ENCODE peak calls at places on chromosomes 3 and 15, in four cellular contexts. R is mammary epithelial cell, B is colonic mucosa, W is RWPE2. Q is an unnamed sample.

GRCh38 chr15:40338041-40338657 is 2.6 kb downstream of the CCDC9B start:
- DNase-seq in R (peak; percentile 66), B (peak; percentile 72), W (no peak), Q (peak; percentile 74)

GRCh38 chr3:52670621-52671521 is 14.8 kb downstream of the PBRM1 start:
- DNase-seq in R (peak; percentile 100), B (no peak), W (peak; percentile 75), Q (peak; percentile 33)

GRCh38 chr15:98375513-98376360 is 272.6 kb upstream of the IGF1R start:
- DNase-seq in R (no peak), B (no peak), W (no peak), Q (no peak)

GRCh38 chr3:197926418-197926817 is 23.6 kb upstream of the RPL35A start:
- DNase-seq in R (no peak), B (no peak), W (no peak), Q (no peak)

GRCh38 chr3:74067296-74067695 is 442.6 kb upstream of the PDZRN3 start:
- DNase-seq in R (peak; percentile 29), B (no peak), W (no peak), Q (no peak)

GRCh38 chr3:187567741-187568140 is 102.5 kb downstream of the SST start:
- DNase-seq in R (peak; percentile 5), B (no peak), W (no peak), Q (no peak)

GRCh38 chr3:31772155-31772761 is 208.8 kb downstream of the OSBPL10 start:
- DNase-seq in R (no peak), B (no peak), W (no peak), Q (no peak)

GRCh38 chr3:49745986-49746385 is 22.2 kb upstream of the GMPPB start:
- DNase-seq in R (peak; percentile 77), B (no peak), W (no peak), Q (no peak)

GRCh38 chr15:36622247-36622795 is 42.9 kb downstream of the CDIN1 start:
- DNase-seq in R (no peak), B (no peak), W (no peak), Q (no peak)

GRCh38 chr3:105152987-105153386 is 213.7 kb upstream of the ALCAM start:
- DNase-seq in R (no peak), B (no peak), W (no peak), Q (no peak)

GRCh38 chr15:60528530-60528929 is 49.6 kb upstream of the ICE2 start:
- DNase-seq in R (peak; percentile 42), B (no peak), W (no peak), Q (no peak)

GRCh38 chr3:133956982-133957381 is 61.3 kb upstream of the RAB6B start:
- DNase-seq in R (no peak), B (no peak), W (no peak), Q (no peak)
- H3K27ac ChIP-seq in R (no peak overlapping the region), B (no peak overlapping the region), W (no peak overlapping the region), Q (no peak overlapping the region)

DNA sequence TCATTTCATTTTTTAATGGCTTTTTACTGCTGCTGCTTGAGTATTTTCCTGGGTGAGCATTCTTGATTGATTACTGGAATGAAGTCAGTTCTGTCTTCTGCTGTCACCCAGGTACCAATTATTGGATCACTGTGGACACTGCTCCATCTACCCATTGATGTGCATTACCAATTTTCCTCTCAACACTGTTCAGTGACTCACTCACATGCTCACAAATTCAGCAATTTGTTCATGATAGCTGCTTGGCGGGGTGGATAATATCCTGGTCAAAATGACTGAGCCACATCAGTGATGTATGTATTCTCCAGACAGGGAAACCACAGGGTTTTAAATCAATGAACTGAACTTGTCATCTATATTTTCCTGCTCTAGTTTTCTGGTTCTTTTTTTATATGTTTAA is 587.6 kb downstream of the RSL24D1 start:
- DNase-seq in R (no peak), B (no peak), W (no peak), Q (no peak)
- H3K4me3 ChIP-seq in R (no peak overlapping the region), B (no peak overlapping the region), W (no peak overlapping the region), Q (no peak overlapping the region)

GRCh38 chr3:10852031-10852795 is 36.2 kb downstream of the SLC6A11 start:
- DNase-seq in R (no peak), B (no peak), W (no peak), Q (no peak)

GRCh38 chr3:10855083-10855870 is 39.2 kb downstream of the SLC6A11 start:
- DNase-seq in R (no peak), B (no peak), W (no peak), Q (no peak)

GRCh38 chr3:10855871-10856662 is 40.0 kb downstream of the SLC6A11 start:
- DNase-seq in R (no peak), B (no peak), W (no peak), Q (no peak)
- TF ChIP-seq CTCF in R (peak; percentile 34), B (no peak), W (peak; percentile 21), Q (no peak)

DNA sequence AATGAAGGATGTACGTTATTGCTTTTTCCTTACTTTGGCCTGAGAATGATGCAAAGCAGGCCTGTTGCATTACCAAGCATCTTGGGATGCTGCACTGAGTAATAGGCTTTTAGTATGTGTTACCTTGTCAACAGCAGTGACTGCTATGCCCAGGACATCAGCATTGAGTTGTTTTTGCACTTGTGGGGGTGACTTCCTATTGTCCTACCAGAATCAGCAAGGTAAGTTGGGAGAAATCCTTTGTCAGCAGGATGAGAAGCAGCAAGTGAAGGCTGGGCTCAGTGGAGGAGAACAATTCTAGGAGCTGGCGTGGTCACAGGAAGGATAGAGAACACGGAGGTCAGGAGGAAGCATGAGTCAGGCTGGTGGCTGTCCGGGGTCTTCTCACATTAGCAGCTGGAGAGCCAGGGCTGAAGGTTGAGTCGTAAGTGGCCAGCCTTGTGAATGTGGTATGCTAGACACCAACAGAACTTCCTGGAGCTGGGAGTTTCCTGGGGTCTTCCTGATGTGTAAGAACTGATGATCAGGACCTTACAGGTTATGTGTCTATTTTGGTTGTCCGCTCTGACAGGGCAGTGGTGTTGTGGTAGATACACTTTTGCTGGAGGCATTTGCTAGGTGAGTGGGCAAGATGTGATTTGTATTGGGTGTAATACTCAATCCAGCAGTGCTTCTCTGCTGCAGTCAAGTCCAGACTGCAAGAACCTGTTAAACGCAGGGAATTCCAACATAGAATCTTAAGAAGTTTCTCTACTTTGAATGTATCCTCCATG is 142.7 kb downstream of the FNDC3B start:
- DNase-seq in R (peak; percentile 67), B (no peak), W (no peak), Q (no peak)
- H3K27ac ChIP-seq in R (peak overlapping the region; percentile 39), B (no peak overlapping the region), W (peak overlapping the region; percentile 35), Q (peak overlapping the region; percentile 56)

DNA sequence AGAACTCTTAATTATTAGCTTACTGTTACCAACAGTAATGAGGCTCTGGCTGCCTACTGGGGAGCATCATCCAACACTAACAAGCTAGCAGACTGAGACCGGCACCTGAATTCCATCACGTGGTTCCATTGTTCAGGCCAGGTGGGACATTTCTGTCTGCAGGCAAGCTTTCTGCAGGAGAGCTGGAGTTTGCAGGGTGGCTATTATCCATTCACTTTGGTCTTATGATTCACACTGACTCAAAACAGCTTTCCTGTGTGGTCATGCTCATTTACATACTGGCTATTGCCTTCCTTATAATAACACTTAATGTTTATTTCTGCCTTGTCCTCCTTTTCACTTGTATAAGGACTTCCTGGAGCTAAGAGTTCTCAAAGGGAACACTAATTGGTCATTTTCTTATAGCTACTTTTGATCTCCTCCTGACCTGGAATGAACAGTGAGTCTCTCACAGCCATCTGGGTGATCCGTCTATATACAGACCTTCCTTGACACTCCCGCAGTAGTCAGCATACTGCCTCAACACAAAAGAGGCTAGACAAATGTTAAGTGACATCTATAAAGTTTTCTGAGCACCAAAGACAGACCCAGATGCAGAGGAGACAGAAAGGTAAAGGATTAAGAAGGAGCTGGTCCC is 695.4 kb downstream of the FHIT start:
- DNase-seq in R (peak; percentile 80), B (no peak), W (no peak), Q (no peak)
- H3K4me3 ChIP-seq in R (no peak overlapping the region), B (no peak overlapping the region), W (no peak overlapping the region), Q (no peak overlapping the region)

DNA sequence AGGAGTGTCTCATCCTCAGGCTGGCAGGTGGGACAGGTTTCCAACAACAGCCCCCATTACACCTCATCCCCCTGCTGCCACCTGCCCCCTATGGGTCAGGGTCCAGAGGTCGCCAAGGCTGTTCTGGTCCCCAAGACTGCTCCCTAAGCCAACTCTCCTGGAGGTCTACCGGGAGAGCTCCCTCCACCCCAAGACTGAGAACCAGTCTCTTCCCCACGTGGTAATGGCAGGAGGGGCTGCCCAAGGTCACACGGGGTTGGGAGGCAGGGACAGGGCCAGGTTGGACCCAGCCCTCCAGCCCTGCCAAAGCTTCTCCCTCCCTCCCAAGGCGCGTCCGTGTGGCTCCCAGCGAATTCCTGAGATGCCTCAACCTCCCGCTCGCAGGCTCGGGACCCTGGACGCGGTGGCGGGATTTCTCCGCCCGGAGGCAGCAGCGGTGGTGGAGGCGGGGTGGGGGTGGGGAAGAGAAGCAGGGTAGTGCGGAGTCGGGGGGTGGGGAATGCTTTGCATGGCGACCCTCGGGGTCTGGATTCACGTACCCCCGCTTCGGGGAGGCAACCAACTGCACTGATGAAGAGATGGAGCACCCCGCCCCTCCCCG is 80.1 kb downstream of the IQSEC1 start:
- DNase-seq in R (no peak), B (peak; percentile 42), W (no peak), Q (no peak)
- TF ChIP-seq CTCF in R (no peak), B (no peak), W (no peak), Q (no peak)

Q was measured in lung.